ENCODE peak calls at places on chromosome 4, in seven cellular contexts. R, D, H, J, K, S and C are unnamed samples.

GRCh38 chr4:94304365-94304971 is 38.2 kb downstream of the HPGDS start:
- DNase-seq in R (peak), D (peak), H (no peak), J (no peak), K (peak), S (peak), C (peak)

GRCh38 chr4:8830056-8830455 is 41.6 kb downstream of the HMX1 start:
- DNase-seq in R (no peak), D (no peak), H (no peak), J (peak), K (no peak), S (no peak), C (no peak)

GRCh38 chr4:54063224-54063623 is 1.2 kb downstream of the CHIC2 start:
- DNase-seq in R (peak), D (no peak), H (no peak), J (no peak), K (no peak), S (no peak), C (peak)

GRCh38 chr4:83644677-83645639 is 109.0 kb downstream of the GPAT3 start:
- DNase-seq in R (peak), D (peak), H (no peak), J (no peak), K (peak), S (peak), C (peak)

GRCh38 chr4:112031712-112032328 is 113.4 kb upstream of the FAM241A start:
- DNase-seq in R (peak), D (peak), H (no peak), J (no peak), K (peak), S (peak), C (peak)

GRCh38 chr4:120517966-120518365 is 404.6 kb downstream of the PRDM5 start:
- DNase-seq in R (peak), D (peak), H (peak), J (no peak), K (peak), S (no peak), C (peak)

GRCh38 chr4:27081675-27082579 is 221.3 kb downstream of the STIM2 start:
- DNase-seq in R (no peak), D (no peak), H (no peak), J (no peak), K (no peak), S (no peak), C (no peak)

GRCh38 chr4:4427886-4428285 is 41.0 kb downstream of the NSG1 start:
- DNase-seq in R (no peak), D (no peak), H (no peak), J (no peak), K (no peak), S (no peak), C (no peak)

GRCh38 chr4:119103263-119103662 is 32.4 kb upstream of the MYOZ2 start:
- DNase-seq in R (peak), D (peak), H (no peak), J (peak), K (peak), S (no peak), C (peak)

GRCh38 chr4:2786794-2787229 is 6.1 kb upstream of the SH3BP2 start:
- DNase-seq in R (no peak), D (no peak), H (no peak), J (no peak), K (no peak), S (no peak), C (no peak)

GRCh38 chr4:110850461-110851447 is 227.9 kb upstream of the PITX2 start:
- DNase-seq in R (no peak), D (peak), H (no peak), J (no peak), K (no peak), S (peak), C (no peak)

GRCh38 chr4:83114576-83114975 is at the start of gene PLAC8:
- DNase-seq in R (peak), D (peak), H (no peak), J (no peak), K (no peak), S (no peak), C (no peak)

GRCh38 chr4:138405934-138406567 is 163.9 kb upstream of the SLC7A11 start:
- DNase-seq in R (peak), D (no peak), H (no peak), J (no peak), K (no peak), S (no peak), C (peak)

GRCh38 chr4:76155979-76156378 is 7.8 kb upstream of the NUP54 start:
- DNase-seq in R (no peak), D (no peak), H (no peak), J (no peak), K (no peak), S (no peak), C (no peak)

GRCh38 chr4:186621959-186622553 is 66.7 kb upstream of the MTNR1A start:
- DNase-seq in R (no peak), D (no peak), H (no peak), J (no peak), K (no peak), S (no peak), C (peak)

DNA sequence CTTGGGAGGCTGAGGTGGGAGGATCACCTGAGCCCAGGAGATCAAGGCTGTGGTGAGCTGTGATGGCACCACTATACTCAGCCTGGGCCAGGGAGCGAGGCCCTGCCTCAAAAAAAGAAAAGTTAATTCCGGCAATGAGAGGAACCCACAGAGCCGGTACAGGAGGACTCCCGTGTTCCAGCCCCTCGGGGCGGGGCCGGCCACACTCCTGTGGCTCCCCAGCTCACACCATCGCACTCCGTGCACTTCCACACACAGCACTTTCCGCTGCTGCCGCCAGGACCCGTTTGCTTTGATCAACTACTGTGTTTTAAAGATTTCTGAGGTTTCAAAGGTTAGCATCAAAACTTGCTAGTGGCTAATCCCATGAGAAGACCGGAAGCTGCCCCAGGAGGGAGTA is 171.7 kb downstream of the AFAP1 start:
- DNase-seq in R (no peak), D (no peak), H (no peak), J (no peak), K (no peak), S (no peak), C (no peak)
- TF ChIP-seq CTCF in R (no peak), D (no peak), H (no peak), J (no peak), K (no peak), S (no peak), C (no peak)

GRCh38 chr4:144782345-144782744 is 136.4 kb downstream of the HHIP start:
- DNase-seq in R (no peak), D (no peak), H (no peak), J (no peak), K (no peak), S (no peak), C (peak)

GRCh38 chr4:144788469-144788868 is 142.5 kb downstream of the HHIP start:
- DNase-seq in R (no peak), D (no peak), H (no peak), J (no peak), K (no peak), S (no peak), C (no peak)

DNA sequence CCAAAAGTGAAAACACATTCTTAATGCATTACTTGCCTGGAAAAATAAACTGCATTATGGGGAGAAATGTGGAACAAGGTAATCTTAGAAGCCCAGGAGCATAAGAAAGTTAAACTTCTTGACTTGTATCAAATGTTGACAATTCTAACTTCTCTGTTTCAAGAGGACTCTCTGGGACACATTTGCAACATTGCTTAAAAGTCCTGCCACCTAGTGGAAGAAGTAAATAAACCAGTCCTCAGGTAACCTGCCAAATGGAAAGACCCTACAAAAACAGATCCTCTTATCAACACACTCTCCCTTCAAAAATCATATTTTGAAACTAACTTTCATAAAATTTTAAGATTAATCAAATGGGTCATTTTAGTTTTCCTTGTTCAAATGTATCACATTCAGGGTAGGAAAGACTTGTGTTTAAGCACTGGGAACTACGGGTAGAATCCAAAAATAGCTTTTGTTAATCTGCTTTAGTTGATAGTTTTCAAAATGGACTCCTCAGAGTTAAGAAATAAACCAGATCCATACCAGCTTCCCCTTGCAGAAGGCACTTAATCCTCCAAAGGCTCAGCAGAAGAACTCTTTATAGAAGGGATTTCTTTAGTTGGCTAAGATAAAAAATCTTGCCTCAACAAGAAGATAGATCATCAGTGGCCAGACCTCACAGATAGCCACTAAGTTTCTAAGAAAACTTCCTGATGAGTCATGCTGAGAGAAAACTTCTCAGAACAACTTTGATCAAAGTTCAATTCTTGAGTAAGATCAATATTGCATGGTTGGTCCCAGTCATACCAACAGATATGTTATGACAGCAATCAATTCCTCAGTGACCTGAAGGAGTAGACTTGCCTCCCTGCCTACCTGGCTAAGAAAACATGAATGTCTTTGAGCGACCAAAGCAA is 141.7 kb downstream of the HHIP start:
- DNase-seq in R (peak), D (peak), H (no peak), J (no peak), K (peak), S (peak), C (peak)
- TF ChIP-seq CTCF in R (peak), D (peak), H (no peak), J (peak), K (peak), S (peak), C (peak)

GRCh38 chr4:105520819-105521790 is 31.3 kb upstream of the ARHGEF38 start:
- DNase-seq in R (peak), D (peak), H (no peak), J (no peak), K (peak), S (peak), C (peak)
- TF ChIP-seq CTCF in R (peak), D (peak), H (no peak), J (peak), K (peak), S (peak), C (peak)

GRCh38 chr4:157804986-157805385 is 367.8 kb downstream of the GASK1B start:
- DNase-seq in R (peak), D (peak), H (no peak), J (no peak), K (no peak), S (peak), C (no peak)
- TF ChIP-seq CTCF in R (peak), D (peak), H (no peak), J (no peak), K (no peak), S (peak), C (no peak)

DNA sequence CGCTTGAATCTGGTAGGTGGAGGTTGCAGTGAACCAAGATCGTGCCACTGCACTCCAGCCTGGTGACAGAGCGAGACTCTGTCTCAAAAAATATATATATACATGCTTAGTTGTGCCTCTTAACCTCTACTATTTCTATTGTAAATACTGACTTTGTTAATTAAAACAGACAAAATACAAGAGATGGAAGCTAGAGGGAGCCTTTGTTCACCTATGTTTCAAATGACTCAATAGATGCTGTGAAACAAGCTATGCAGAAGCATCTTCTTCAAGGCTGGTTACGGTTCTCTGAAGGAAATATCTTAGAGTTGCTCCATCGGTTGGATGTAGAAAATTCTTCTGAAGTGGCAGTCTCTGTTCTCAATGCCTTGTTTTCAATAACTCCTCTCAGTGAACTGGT is 6.2 kb downstream of the NCAPG start:
- DNase-seq in R (peak), D (peak), H (no peak), J (no peak), K (no peak), S (peak), C (peak)
- TF ChIP-seq CTCF in R (peak), D (peak), H (peak), J (peak), K (peak), S (peak), C (peak)

DNA sequence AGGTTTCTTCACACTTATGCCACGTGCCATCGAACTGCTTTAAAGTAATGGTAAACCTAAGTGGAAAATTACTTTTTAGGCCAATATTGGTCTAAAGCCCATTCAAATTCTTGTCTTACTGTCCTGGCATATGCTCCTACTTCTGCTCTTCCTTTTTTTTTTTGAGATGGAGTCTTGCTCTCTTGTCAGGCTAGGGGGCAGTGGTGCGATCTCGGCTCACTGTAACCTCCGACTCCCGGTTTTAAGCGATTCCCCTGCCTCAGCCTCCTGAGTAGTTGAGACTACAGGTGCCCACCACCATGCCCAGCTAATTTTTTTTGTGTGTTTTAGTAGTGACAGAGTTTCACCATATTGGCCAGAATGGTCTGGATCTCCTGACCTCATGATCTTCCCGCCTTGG is 129.0 kb upstream of the TECRL start:
- DNase-seq in R (no peak), D (peak), H (no peak), J (no peak), K (no peak), S (peak), C (no peak)
- TF ChIP-seq CTCF in R (no peak), D (peak), H (no peak), J (no peak), K (no peak), S (peak), C (no peak)

DNA sequence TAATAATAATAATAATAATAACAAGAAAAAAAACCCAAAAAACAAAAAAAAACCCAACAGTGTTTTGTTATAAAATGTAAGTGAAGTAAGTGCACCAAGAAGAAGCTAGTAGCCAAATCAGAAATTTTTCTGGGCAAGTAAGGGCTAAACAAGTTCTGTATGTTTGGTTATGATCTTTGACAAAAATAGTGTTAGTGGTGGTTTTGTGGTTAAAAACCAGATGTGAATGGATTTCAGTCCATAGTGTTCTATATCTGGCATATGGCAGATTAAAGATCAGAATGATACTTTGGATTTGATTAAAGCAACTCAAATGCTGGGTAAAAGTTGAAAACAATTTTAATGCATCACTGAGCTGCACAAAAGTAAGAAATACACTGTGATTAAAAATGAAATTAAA is 116.5 kb upstream of the NDST4 start:
- DNase-seq in R (no peak), D (no peak), H (no peak), J (no peak), K (no peak), S (no peak), C (no peak)
- TF ChIP-seq CTCF in R (no peak), D (no peak), H (no peak), J (no peak), K (no peak), S (no peak), C (no peak)

DNA sequence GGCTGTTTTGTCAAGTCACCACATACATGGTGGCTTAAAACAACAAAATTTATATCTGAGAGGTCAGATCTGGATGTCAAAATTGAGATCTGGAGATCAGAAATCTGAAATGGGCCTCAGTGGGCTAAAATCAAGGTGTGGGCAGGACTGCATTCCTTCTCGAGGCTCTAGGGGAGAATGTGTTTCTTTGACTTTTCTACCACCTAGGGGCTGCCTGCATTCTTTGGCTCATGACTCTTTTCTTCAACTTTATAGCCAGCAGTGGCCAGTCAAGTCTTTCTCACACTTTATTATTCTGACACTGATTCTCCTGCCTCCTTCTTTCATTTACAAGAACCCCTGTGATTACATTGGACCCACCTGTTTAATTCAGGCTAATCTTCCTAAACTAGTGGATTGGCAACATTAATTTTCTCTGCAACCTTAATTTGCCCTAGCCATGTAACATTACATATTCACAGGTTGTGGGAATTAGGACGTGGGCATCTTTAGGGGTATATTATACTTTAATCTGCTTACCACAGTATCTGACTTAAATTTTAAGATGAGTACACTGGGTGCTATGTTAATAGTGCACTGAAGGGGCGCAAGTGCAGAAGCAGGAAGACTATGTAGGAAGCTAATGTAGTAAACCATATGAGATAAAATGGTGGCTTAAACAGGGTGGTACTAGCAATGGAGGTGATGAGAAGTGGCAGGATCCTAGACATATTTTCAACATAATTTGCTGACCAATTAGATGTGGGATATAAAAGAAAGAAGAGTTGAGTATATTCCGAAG is 188.0 kb downstream of the SLC4A4 start:
- DNase-seq in R (peak), D (peak), H (no peak), J (no peak), K (no peak), S (peak), C (no peak)
- TF ChIP-seq CTCF in R (peak), D (peak), H (no peak), J (no peak), K (no peak), S (peak), C (peak)

DNA sequence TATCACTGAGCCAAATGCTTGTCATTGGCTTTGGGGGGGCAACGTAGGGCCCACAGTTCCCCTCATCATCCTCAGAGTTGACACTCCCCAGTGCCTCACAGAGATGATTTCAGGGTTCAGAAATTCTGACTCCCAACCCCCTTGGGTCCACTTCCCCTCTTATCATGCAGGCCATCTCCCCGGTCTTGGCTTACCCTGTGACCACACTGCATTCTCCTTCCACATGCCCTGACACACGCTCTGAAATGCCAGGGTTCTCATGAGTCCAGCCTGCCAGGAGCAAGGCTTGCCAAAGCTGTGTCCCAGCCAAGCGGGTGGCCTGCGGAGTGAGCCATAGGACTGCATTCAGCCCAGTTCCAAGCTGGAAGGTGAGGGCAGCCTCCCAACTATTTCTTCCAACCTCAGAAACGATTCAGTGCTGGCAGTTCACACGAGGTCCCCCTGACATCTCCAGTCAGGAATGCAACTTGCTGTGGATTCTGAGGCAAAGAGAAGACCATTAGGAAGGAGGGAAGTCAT is 101.2 kb downstream of the SMIM20 start:
- DNase-seq in R (no peak), D (no peak), H (no peak), J (no peak), K (no peak), S (no peak), C (peak)
- TF ChIP-seq CTCF in R (no peak), D (no peak), H (no peak), J (no peak), K (no peak), S (no peak), C (no peak)

GRCh38 chr4:19786616-19787015 is 465.1 kb upstream of the SLIT2 start:
- DNase-seq in R (no peak), D (no peak), H (no peak), J (no peak), K (no peak), S (no peak), C (no peak)

GRCh38 chr4:19791422-19792113 is 460.1 kb upstream of the SLIT2 start:
- DNase-seq in R (peak), D (peak), H (no peak), J (no peak), K (no peak), S (no peak), C (peak)
- TF ChIP-seq CTCF in R (peak), D (peak), H (no peak), J (no peak), K (no peak), S (no peak), C (peak)